ENCODE peak calls at places on chromosomes 1 and 21, in four cellular contexts. M is left ventricle myocardium superior; H is CD4-positive, alpha-beta T cell; R is stimulated activated CD4-positive, alpha-beta T cell treated with anti-CD3 and anti-CD28 coated beads, Interleukin-15, amount 100 ng/mL, for 48 hours. Q is an unnamed sample.

GRCh38 chr1:154191990-154192450 is at the start of gene TPM3:
- DNase-seq in H (no peak), R (no peak), M (no peak), Q (no peak)

GRCh38 chr1:159889821-159890252 is 10.1 kb downstream of the CFAP45 start:
- DNase-seq in M (no peak), H (no peak), R (no peak), Q (no peak)

GRCh38 chr1:34929853-34930701 is 627 bp upstream of the DLGAP3 start:
- DNase-seq in R (no peak), H (no peak), M (no peak), Q (no peak)

GRCh38 chr1:167737169-167737568 is 15.4 kb downstream of the MPZL1 start:
- DNase-seq in M (no peak), H (no peak), R (no peak), Q (no peak)

GRCh38 chr1:59752556-59753412 is 62.0 kb upstream of the HOOK1 start:
- DNase-seq in R (no peak), H (no peak), M (no peak), Q (no peak)

GRCh38 chr1:32798191-32798590 is 19.0 kb downstream of the YARS1 start:
- DNase-seq in H (no peak), M (no peak), R (no peak), Q (no peak)

GRCh38 chr1:48245106-48245505 is 22.6 kb downstream of the SLC5A9 start:
- DNase-seq in R (no peak), M (no peak), H (no peak), Q (no peak)

GRCh38 chr1:184890539-184890973 is 83.8 kb downstream of the NIBAN1 start:
- DNase-seq in H (peak; percentile 17), R (no peak), M (no peak), Q (no peak)

GRCh38 chr1:110673805-110674336 is 869 bp downstream of the KCNA3 start:
- DNase-seq in M (no peak), H (peak; percentile 19), R (no peak), Q (no peak)

GRCh38 chr1:36782785-36783184 is 251.5 kb downstream of the GRIK3 start:
- DNase-seq in R (no peak), M (no peak), H (no peak), Q (no peak)

GRCh38 chr1:22142315-22143064 is 407 bp downstream of the WNT4 start:
- DNase-seq in R (no peak), M (peak; percentile 46), H (no peak), Q (no peak)

GRCh38 chr1:201450721-201451291 is 18.2 kb downstream of the PHLDA3 start:
- DNase-seq in H (no peak), R (no peak), M (peak; percentile 80), Q (peak; percentile 73)

GRCh38 chr1:11707621-11708276 is 16.2 kb downstream of the DRAXIN start:
- DNase-seq in R (no peak), H (no peak), M (peak; percentile 85), Q (peak; percentile 78)

GRCh38 chr1:155077758-155078495 is 710 bp upstream of the EFNA3 start:
- DNase-seq in H (no peak), R (no peak), M (no peak), Q (no peak)

GRCh38 chr1:154956557-154956956 is 658 bp upstream of the PBXIP1 start:
- DNase-seq in R (no peak), H (no peak), M (peak; percentile 65), Q (peak; percentile 56)

GRCh38 chr1:232965124-232965911 is 14.9 kb downstream of the NTPCR start:
- DNase-seq in M (no peak), H (no peak), R (no peak), Q (no peak)

GRCh38 chr1:102886638-102887037 is 221.7 kb downstream of the COL11A1 start:
- DNase-seq in R (no peak), H (no peak), M (no peak), Q (no peak)

GRCh38 chr1:107138166-107138565 is 2.7 kb upstream of the NTNG1 start:
- DNase-seq in R (no peak), H (no peak), M (no peak), Q (no peak)

GRCh38 chr1:177824508-177824982 is 145.3 kb downstream of the SEC16B start:
- DNase-seq in R (no peak), M (no peak), H (no peak), Q (no peak)

GRCh38 chr1:200279810-200280411 is 129.9 kb downstream of the ZNF281 start:
- DNase-seq in H (no peak), M (no peak), R (no peak), Q (no peak)

GRCh38 chr21:45236481-45236880 is 51.2 kb downstream of the POFUT2 start:
- DNase-seq in H (no peak), R (no peak), M (no peak), Q (no peak)

GRCh38 chr1:235646463-235646862 is 3.1 kb downstream of the GNG4 start:
- DNase-seq in H (no peak), R (no peak), M (no peak), Q (no peak)

GRCh38 chr1:10510520-10511493 is 36.1 kb downstream of the PEX14 start:
- DNase-seq in R (peak; percentile 76), M (no peak), H (peak; percentile 65), Q (no peak)

GRCh38 chr21:44478801-44479167 is 23.5 kb downstream of the LRRC3 start:
- DNase-seq in M (no peak), R (no peak), H (no peak), Q (no peak)

Q was measured in left ventricle myocardium inferior.